ENCODE peak calls at places on chromosomes 2 and 18, in seven cellular contexts. C is cardiac fibroblast, U is heart right ventricle, D is AG04449, J is OCI-LY7, R is fibroblast of pulmonary artery, B is esophagus squamous epithelium. M is an unnamed sample.

GRCh38 chr2:150485114-150485870 is 2.2 kb downstream of the RND3 start:
- DNase-seq in C (peak; percentile 73), D (no peak), R (peak; percentile 74), B (no peak), U (peak; percentile 83), J (no peak), M (peak; percentile 65)

GRCh38 chr2:200761168-200761715 is 50.5 kb upstream of the BZW1 start:
- DNase-seq in C (no peak), U (no peak), B (no peak), R (peak; percentile 22), D (no peak), J (no peak), M (peak; percentile 53)

GRCh38 chr18:48983793-48984437 is 33.1 kb upstream of the SMAD7 start:
- DNase-seq in D (no peak), J (peak; percentile 61), B (no peak), R (peak; percentile 55), U (peak; percentile 60), C (peak; percentile 46), M (no peak)

GRCh38 chr2:19857806-19858205 is 44.0 kb downstream of the TTC32 start:
- DNase-seq in R (no peak), D (no peak), B (no peak), J (no peak), C (no peak), U (no peak), M (no peak)

GRCh38 chr2:229392214-229392613 is 121.1 kb upstream of the PID1 start:
- DNase-seq in B (no peak), J (no peak), C (peak; percentile 70), U (no peak), D (no peak), R (peak; percentile 87), M (peak; percentile 70)

GRCh38 chr2:120982598-120982997 is 246.9 kb downstream of the GLI2 start:
- DNase-seq in D (no peak), B (no peak), U (no peak), C (no peak), J (no peak), R (no peak), M (no peak)

GRCh38 chr2:219478916-219479315 is 19.8 kb upstream of the GMPPA start:
- DNase-seq in B (no peak), J (no peak), R (no peak), C (no peak), D (no peak), U (no peak), M (no peak)

GRCh38 chr2:86038291-86039081 is 67.2 kb downstream of the POLR1A start:
- DNase-seq in J (peak; percentile 35), C (peak; percentile 48), D (no peak), U (no peak), B (no peak), R (no peak), M (peak; percentile 85)

GRCh38 chr2:86301711-86302202 is 35.7 kb downstream of the REEP1 start:
- DNase-seq in R (no peak), C (peak; percentile 65), J (no peak), B (no peak), U (no peak), D (no peak), M (peak; percentile 85)

GRCh38 chr2:209426432-209426831 is 2.6 kb downstream of the MAP2 start:
- DNase-seq in R (peak; percentile 22), B (no peak), U (no peak), C (peak; percentile 47), J (no peak), D (no peak), M (no peak)

GRCh38 chr2:3179626-3180025 is 198.0 kb downstream of the EIPR1 start:
- DNase-seq in J (no peak), C (no peak), D (no peak), R (no peak), U (no peak), B (no peak), M (no peak)

GRCh38 chr2:102304268-102304667 is 7.1 kb upstream of the IL1RL1 start:
- DNase-seq in R (peak; percentile 63), U (no peak), C (peak; percentile 86), B (no peak), D (no peak), J (no peak), M (peak; percentile 72)

GRCh38 chr2:86027913-86028762 is 77.5 kb downstream of the POLR1A start:
- DNase-seq in U (no peak), D (no peak), C (no peak), B (no peak), J (no peak), R (no peak), M (no peak)

GRCh38 chr2:146119586-146119985 is 1599.7 kb upstream of the ZEB2 start:
- DNase-seq in C (no peak), U (no peak), J (no peak), R (no peak), D (no peak), B (no peak), M (no peak)

GRCh38 chr2:60466161-60466702 is 87.2 kb downstream of the BCL11A start:
- DNase-seq in C (no peak), U (no peak), B (no peak), R (no peak), J (no peak), D (no peak), M (no peak)

GRCh38 chr2:145095641-145096435 is 575.9 kb upstream of the ZEB2 start:
- DNase-seq in R (peak; percentile 72), J (no peak), U (no peak), C (peak; percentile 76), B (no peak), D (peak; percentile 78), M (peak; percentile 94)

GRCh38 chr2:113716291-113716690 is 40.2 kb downstream of the SLC35F5 start:
- DNase-seq in J (no peak), U (no peak), C (peak; percentile 33), B (no peak), D (no peak), R (peak; percentile 35), M (peak; percentile 26)

GRCh38 chr2:235360446-235360845 is 133.4 kb upstream of the AGAP1 start:
- DNase-seq in J (no peak), C (no peak), D (no peak), U (no peak), B (no peak), R (no peak), M (no peak)

GRCh38 chr18:8662574-8663255 is 42.6 kb upstream of the MTCL1 start:
- DNase-seq in C (no peak), R (no peak), B (no peak), U (no peak), D (no peak), J (no peak), M (no peak)

GRCh38 chr2:135095591-135095990 is 43.5 kb downstream of the RAB3GAP1 start:
- DNase-seq in D (no peak), C (peak; percentile 5), J (no peak), B (no peak), R (no peak), U (no peak), M (no peak)
- TF ChIP-seq CTCF in D (no peak), C (no peak), J (no peak), B (no peak), R (no peak), U (no peak), M (no peak)

DNA sequence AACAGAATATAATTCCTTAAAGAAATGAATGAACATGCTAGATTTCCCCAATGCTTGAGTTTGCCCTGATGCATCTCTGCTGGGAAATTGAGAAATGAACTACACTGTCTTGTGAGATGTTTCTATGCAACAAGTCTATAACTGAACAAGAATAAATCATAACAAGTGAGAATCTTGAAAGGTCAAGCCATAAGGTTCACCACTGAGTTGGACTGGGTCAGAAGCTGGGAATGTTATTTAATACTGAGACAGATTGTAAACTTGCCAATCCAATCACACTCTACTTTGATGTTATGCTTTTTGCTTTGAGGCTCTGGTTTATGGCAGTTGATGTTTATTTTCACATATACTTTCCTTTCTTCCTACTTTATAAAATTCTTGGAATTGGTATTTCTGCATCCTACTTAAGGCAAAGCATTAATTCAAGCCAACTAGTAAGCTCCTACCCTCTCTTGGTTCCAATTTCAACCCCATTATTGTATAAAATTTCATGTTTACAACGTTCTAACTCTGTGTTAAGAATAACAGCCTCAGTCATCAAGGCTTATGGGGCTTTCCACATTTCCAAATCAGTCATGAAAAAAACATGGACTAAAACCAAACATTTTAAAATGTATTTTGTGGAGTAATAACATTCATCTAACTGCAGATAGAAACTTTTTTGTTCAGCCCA is 533.4 kb downstream of the NYAP2 start:
- DNase-seq in B (no peak), R (no peak), U (no peak), C (no peak), D (no peak), J (no peak), M (no peak)
- TF ChIP-seq CTCF in B (no peak), R (no peak), U (no peak), C (no peak), D (no peak), J (no peak), M (no peak)

GRCh38 chr2:49265471-49265870 is 111.2 kb upstream of the FSHR start:
- DNase-seq in B (no peak), R (no peak), C (no peak), U (no peak), J (no peak), D (no peak), M (no peak)

GRCh38 chr2:49271060-49271665 is 116.8 kb upstream of the FSHR start:
- DNase-seq in J (no peak), B (no peak), D (no peak), U (no peak), R (no peak), C (no peak), M (no peak)

GRCh38 chr2:49270091-49270490 is 115.8 kb upstream of the FSHR start:
- DNase-seq in C (no peak), B (no peak), R (no peak), J (no peak), D (no peak), U (no peak), M (no peak)
- TF ChIP-seq CTCF in C (no peak), B (no peak), R (no peak), J (no peak), D (no peak), U (no peak), M (no peak)

GRCh38 chr2:7029291-7030059 is 112.3 kb downstream of the RNF144A start:
- DNase-seq in B (no peak), R (no peak), D (no peak), J (no peak), U (peak; percentile 40), C (no peak), M (no peak)
- TF ChIP-seq CTCF in B (no peak), R (no peak), D (no peak), J (no peak), U (peak; percentile 65), C (no peak), M (no peak)

DNA sequence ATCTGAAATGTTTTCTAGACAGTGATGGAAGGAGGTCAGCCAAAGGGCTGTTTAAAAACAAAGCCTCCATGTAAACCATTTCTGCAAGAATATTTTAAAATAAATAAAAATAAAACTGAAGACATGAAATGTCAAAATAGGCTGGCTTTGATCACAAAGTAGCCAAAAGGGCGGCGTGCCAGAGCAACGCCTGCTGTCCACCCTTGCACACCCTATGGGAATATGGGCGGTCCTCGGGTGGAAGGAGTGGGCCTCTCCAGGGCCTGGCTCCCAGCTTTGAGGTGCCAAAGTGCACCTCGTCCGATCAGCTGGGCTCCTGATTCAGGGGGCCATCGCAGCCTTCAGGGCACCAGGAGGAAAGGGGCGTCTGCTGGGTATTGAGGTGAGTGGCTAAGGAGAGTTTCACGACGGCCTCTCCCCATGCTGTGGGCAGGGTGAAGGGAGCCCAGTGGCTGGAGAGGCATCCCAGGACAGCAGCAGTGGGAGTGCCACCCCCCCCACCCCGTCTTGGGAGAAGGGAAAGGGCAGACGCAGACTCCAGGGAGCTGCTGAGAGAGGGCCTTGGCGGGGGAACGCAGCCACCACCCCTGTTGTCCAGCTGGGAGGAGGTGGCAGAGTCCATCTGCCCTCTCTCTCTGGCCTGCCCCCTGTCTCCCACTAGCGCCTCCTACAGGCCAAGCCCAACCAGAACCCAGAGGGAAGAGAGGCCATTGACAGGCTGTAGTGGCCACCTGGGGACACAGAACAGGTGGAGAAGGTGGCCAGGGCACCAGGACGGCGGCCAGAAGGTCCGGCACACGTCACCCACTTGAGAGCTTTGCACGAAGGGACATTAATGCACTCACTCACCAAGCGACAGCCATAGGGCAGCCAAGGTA is 5.7 kb upstream of the ERFE start:
- DNase-seq in C (no peak), D (no peak), J (no peak), B (no peak), U (peak; percentile 9), R (no peak), M (no peak)
- TF ChIP-seq CTCF in C (no peak), D (no peak), J (peak; percentile 58), B (no peak), U (no peak), R (peak; percentile 4), M (no peak)